ENCODE peak calls at places on chromosomes 4 and X, in seven cellular contexts. L is A549, M is AG04450, I is tibial nerve, G is fibroblast of villous mesenchyme, U is H9, Q is neural progenitor cell. B is an unnamed sample.
A peak's percentile ranks its signal among the peaks of the same experiment; 100 is the strongest.

GRCh38 chrX:76987381-76987780 is 459.8 kb upstream of the FGF16 start:
- DNase-seq in G (no peak), L (no peak), M (no peak), U (peak; percentile 25), I (no peak), Q (peak; percentile 7), B (no peak)

GRCh38 chr4:137968956-137969709 is 273.0 kb downstream of the SLC7A11 start:
- DNase-seq in U (no peak), Q (no peak), G (no peak), I (no peak), L (no peak), M (peak; percentile 20), B (no peak)

GRCh38 chr4:139011220-139011950 is 4.2 kb upstream of the NOCT start:
- DNase-seq in L (no peak), Q (no peak), U (no peak), G (no peak), I (no peak), M (no peak), B (no peak)

GRCh38 chr4:95363579-95363965 is 185.2 kb downstream of the UNC5C start:
- DNase-seq in M (no peak), L (no peak), G (peak; percentile 3), I (no peak), Q (peak; percentile 3), U (no peak), B (no peak)

GRCh38 chr4:162522724-162523123 is 358.9 kb upstream of the FSTL5 start:
- DNase-seq in Q (no peak), L (no peak), U (no peak), I (no peak), M (no peak), G (no peak), B (no peak)

GRCh38 chr4:47538516-47538915 is 53.4 kb downstream of the ATP10D start:
- DNase-seq in U (no peak), Q (no peak), G (no peak), I (no peak), M (no peak), L (no peak), B (no peak)

GRCh38 chr4:123919576-123920098 is 523.0 kb downstream of the SPRY1 start:
- DNase-seq in I (no peak), Q (no peak), G (no peak), U (no peak), L (no peak), M (no peak), B (no peak)

GRCh38 chr4:915041-915474 is 17.1 kb downstream of the GAK start:
- DNase-seq in G (peak; percentile 18), L (no peak), Q (no peak), U (no peak), I (no peak), M (no peak), B (no peak)

GRCh38 chrX:71626576-71626975 is 8.3 kb upstream of the CXCR3 start:
- DNase-seq in G (no peak), Q (no peak), I (no peak), L (no peak), M (no peak), U (no peak), B (no peak)

GRCh38 chr4:10889819-10890218 is 205.3 kb upstream of the CLNK start:
- DNase-seq in I (no peak), U (no peak), M (no peak), L (no peak), G (no peak), Q (no peak), B (no peak)

GRCh38 chr4:10891866-10892265 is 207.3 kb upstream of the CLNK start:
- DNase-seq in I (no peak), M (no peak), G (no peak), U (no peak), Q (peak; percentile 16), L (no peak), B (no peak)

GRCh38 chr4:10898072-10898471 is 213.5 kb upstream of the CLNK start:
- DNase-seq in L (no peak), I (no peak), G (no peak), Q (no peak), M (no peak), U (no peak), B (no peak)

GRCh38 chr4:10897076-10897475 is 212.5 kb upstream of the CLNK start:
- DNase-seq in Q (no peak), L (no peak), M (no peak), U (no peak), G (no peak), I (no peak), B (no peak)

DNA sequence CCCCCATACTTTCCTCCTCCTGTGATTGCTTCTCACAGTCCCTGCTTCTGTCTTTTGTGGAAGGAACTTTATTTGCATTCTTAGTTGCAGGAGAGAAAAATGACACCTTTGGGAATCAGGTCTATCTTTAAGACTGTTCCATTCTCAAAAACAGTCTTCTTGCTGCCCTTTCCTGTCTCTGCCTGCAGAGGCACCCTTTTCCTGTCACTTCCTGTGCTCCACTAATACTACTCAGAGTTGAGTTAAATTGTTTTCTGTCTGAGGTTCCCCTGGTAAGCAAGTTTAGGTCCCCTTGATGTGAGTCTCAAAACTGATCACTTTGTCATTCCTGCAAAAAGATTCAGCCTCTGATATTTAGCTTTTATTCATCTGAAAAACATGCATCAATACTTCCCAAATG is 208.8 kb upstream of the CLNK start:
- DNase-seq in Q (peak; percentile 36), M (no peak), I (no peak), G (no peak), L (no peak), U (peak; percentile 32), B (no peak)
- TF ChIP-seq CTCF in Q (peak; percentile 65), M (peak; percentile 38), I (peak; percentile 36), G (no peak), L (no peak), U (peak; percentile 71), B (no peak)

GRCh38 chrX:86805241-86805640 is 657.0 kb downstream of the DACH2 start:
- DNase-seq in L (no peak), Q (no peak), U (no peak), G (no peak), I (no peak), M (no peak), B (no peak)

GRCh38 chrX:86806786-86807185 is 658.5 kb downstream of the DACH2 start:
- DNase-seq in I (no peak), M (no peak), U (peak; percentile 28), Q (peak; percentile 40), G (no peak), L (peak; percentile 23), B (no peak)
- TF ChIP-seq CTCF in I (peak; percentile 7), M (peak; percentile 18), U (peak; percentile 77), Q (peak; percentile 48), G (no peak), L (no peak), B (peak; percentile 13)

GRCh38 chrX:151825927-151826471 is 86.7 kb upstream of the MAGEA4 start:
- DNase-seq in I (no peak), L (peak; percentile 77), G (peak; percentile 85), Q (no peak), U (no peak), M (peak; percentile 34), B (peak; percentile 87)
- TF ChIP-seq CTCF in I (no peak), L (peak; percentile 41), G (peak; percentile 34), Q (no peak), U (no peak), M (peak; percentile 42), B (peak; percentile 35)

GRCh38 chrX:42491145-42491907 is 286.6 kb downstream of the PPP1R2C start:
- DNase-seq in U (no peak), M (no peak), G (peak; percentile 11), I (no peak), L (no peak), Q (no peak), B (no peak)
- TF ChIP-seq CTCF in U (no peak), M (no peak), G (no peak), I (no peak), L (no peak), Q (no peak), B (no peak)

GRCh38 chrX:56783450-56783831 is 54.4 kb downstream of the NBDY start:
- DNase-seq in M (no peak), Q (peak; percentile 77), L (no peak), U (peak; percentile 43), I (no peak), G (peak; percentile 44), B (peak; percentile 60)
- TF ChIP-seq CTCF in M (no peak), Q (peak; percentile 49), L (no peak), U (no peak), I (peak; percentile 38), G (no peak), B (peak; percentile 41)

GRCh38 chr4:3767569-3768288 is 1.5 kb downstream of the ADRA2C start:
- DNase-seq in I (no peak), M (no peak), L (peak; percentile 52), Q (peak; percentile 83), U (peak; percentile 80), G (peak; percentile 27), B (no peak)
- TF ChIP-seq CTCF in I (no peak), M (no peak), L (no peak), Q (peak; percentile 48), U (peak; percentile 48), G (no peak), B (no peak)

GRCh38 chrX:41802958-41803357 is 79.0 kb downstream of the GPR82 start:
- DNase-seq in U (peak; percentile 51), G (no peak), M (no peak), Q (peak; percentile 22), I (no peak), L (no peak), B (no peak)
- TF ChIP-seq CTCF in U (peak; percentile 17), G (peak; percentile 20), M (no peak), Q (no peak), I (no peak), L (no peak), B (no peak)

GRCh38 chrX:121308276-121308805 is 260.9 kb downstream of the GLUD2 start:
- DNase-seq in Q (peak; percentile 56), U (peak; percentile 35), I (no peak), L (peak; percentile 31), M (no peak), G (peak; percentile 58), B (peak; percentile 23)
- TF ChIP-seq CTCF in Q (peak; percentile 57), U (peak; percentile 62), I (peak; percentile 26), L (peak; percentile 16), M (no peak), G (peak; percentile 37), B (peak; percentile 54)

GRCh38 chrX:131063613-131064012 is 5.5 kb downstream of the ARHGAP36 start:
- DNase-seq in I (no peak), Q (peak; percentile 47), G (no peak), M (no peak), U (no peak), L (no peak), B (no peak)
- TF ChIP-seq CTCF in I (no peak), Q (peak; percentile 57), G (peak; percentile 14), M (no peak), U (peak; percentile 70), L (no peak), B (no peak)

B was measured in AG09319.